ENCODE peak calls at places on chromosomes 7 and 10, in eight cellular contexts. E is spleen, Y is body of pancreas, S is K562, A is suprapubic skin, N is adrenal gland, I is breast epithelium, R is gastrocnemius medialis. L is an unnamed sample.

GRCh38 chr7:143372070-143372469 is 9.1 kb upstream of the ZYX start:
- DNase-seq in A (no peak), Y (peak; percentile 60), R (peak; percentile 57), E (peak; percentile 80), I (no peak), N (peak; percentile 51), S (no peak), L (no peak)

GRCh38 chr10:102650655-102651454 is 6.6 kb downstream of the TRIM8 start:
- DNase-seq in A (no peak), Y (no peak), N (no peak), I (no peak), S (no peak), R (no peak), E (peak; percentile 79), L (no peak)

GRCh38 chr7:20064181-20064970 is 152.8 kb downstream of the MACC1 start:
- DNase-seq in I (no peak), E (no peak), N (no peak), R (no peak), Y (no peak), S (no peak), A (no peak), L (no peak)

GRCh38 chr7:108296911-108297310 is 159.3 kb downstream of the NRCAM start:
- DNase-seq in I (no peak), Y (no peak), S (no peak), E (no peak), R (no peak), N (no peak), A (no peak), L (no peak)

GRCh38 chr7:99399597-99399996 is 8.8 kb downstream of the PDAP1 start:
- DNase-seq in E (no peak), N (no peak), I (no peak), S (no peak), R (no peak), Y (no peak), A (no peak), L (no peak)

GRCh38 chr7:87058739-87059524 is 522 bp downstream of the ELAPOR2 start:
- DNase-seq in A (peak; percentile 56), N (peak; percentile 19), R (no peak), I (peak; percentile 54), E (no peak), Y (peak; percentile 57), S (peak; percentile 20), L (peak; percentile 13)

GRCh38 chr7:146249272-146249671 is 132.7 kb downstream of the CNTNAP2 start:
- DNase-seq in S (no peak), N (no peak), R (no peak), Y (no peak), A (no peak), E (no peak), I (no peak), L (no peak)

GRCh38 chr10:66639351-66639750 is 286.5 kb upstream of the LRRTM3 start:
- DNase-seq in A (no peak), N (no peak), R (no peak), Y (no peak), S (no peak), I (no peak), E (no peak), L (no peak)

GRCh38 chr7:101218236-101219130 is 518 bp downstream of the ZNHIT1 start:
- DNase-seq in S (no peak), I (no peak), E (no peak), N (no peak), Y (no peak), R (no peak), A (no peak), L (no peak)

GRCh38 chr7:101220295-101220694 is 2.3 kb downstream of the ZNHIT1 start:
- DNase-seq in I (no peak), E (no peak), S (no peak), Y (no peak), A (no peak), R (no peak), N (no peak), L (no peak)

GRCh38 chr7:101216001-101216859 is 1.2 kb downstream of the PLOD3 start:
- DNase-seq in R (no peak), S (no peak), E (no peak), I (no peak), Y (no peak), A (no peak), N (no peak), L (no peak)

GRCh38 chr7:101216860-101217387 is 457 bp downstream of the PLOD3 start:
- DNase-seq in I (no peak), Y (no peak), R (no peak), S (no peak), A (no peak), N (no peak), E (peak; percentile 89), L (no peak)

DNA sequence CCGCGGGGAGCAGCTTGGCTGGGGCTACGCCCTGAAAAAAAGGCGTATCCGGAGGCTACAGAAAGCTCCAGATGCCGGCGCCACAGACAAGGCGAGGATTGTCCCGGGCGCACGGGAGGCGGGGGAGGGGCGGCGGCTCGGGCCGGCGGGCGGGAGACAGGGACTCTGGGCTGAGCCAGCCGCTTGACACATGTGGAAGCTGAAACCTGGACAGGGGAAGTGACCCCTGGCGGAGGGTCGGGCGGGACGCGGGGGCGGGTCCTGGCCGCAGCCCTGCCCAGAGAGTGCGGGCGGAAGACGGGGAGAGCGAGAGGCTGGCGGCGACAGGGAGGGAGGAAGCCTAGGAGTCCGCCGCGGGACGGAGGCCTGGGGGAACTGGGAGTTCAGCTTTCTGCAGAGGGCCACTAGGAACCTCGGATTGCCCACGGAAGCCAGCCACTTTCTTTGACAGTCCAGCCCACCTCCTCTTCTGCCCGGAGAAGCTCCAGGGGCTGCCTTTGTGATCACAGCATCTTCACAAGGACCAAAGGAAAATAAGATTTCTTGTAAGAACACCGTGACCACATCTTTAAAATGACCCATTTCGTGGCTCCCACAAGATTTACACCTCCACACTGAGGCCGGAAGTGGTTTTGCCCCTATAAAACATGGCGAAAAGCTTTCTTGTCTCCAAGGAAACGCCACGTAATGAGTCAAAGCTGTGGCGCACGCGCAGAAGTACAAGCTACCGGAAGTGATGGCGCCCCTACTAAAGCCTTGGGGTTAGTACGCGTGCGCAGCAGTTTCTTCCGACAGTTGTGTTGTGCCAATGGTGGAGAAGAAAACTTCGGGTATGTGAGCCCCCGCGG is at the start of the genes PLOD3 and ZNHIT1:
- DNase-seq in N (peak; percentile 98), A (peak; percentile 97), E (peak; percentile 96), R (peak; percentile 96), Y (peak; percentile 99), I (peak; percentile 97), S (peak; percentile 99), L (peak; percentile 97)
- TF ChIP-seq POLR2A in N (peak; percentile 52), A (no peak), E (no peak), R (no peak), Y (peak; percentile 70), I (no peak), S (peak; percentile 77), L (peak; percentile 20)

DNA sequence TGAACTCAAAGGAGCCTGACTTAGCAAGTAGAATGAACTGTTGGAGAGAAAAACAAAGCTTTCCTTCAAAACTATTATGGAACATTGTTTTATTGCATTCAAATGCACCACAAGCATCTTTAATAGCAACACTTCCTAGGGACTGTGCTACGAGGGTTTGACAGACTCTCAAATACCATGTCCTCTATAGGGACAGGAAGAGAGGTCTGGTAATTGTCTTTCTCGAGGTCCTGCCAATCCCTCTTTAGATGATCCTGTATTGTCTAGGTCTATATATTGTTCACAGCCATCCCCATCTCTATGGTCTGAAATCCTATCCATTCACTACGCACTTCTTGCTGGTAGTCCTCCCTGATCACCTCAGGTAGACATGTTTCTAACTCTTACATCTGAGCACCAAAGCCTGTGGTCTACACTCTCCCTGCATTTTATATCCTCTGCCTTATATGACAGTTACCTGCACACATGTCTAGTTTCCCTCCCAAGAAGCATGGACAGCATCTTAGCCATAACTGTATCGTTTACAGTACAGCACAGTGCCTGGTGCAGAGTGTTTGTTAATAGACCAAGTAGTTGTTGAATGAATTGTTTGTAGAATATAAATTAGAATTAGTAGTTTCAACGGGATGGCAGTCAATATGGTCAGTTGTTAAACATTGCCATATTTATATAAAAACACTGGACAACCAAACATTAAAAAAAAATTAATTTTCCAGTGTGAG is 21.7 kb upstream of the LRRC17 start:
- DNase-seq in N (no peak), Y (no peak), R (no peak), S (no peak), I (no peak), A (no peak), E (no peak), L (no peak)
- H3K27ac ChIP-seq in N (no peak overlapping the region), Y (no peak overlapping the region), R (no peak overlapping the region), S (peak overlapping the region; percentile 13), I (no peak overlapping the region), A (no peak overlapping the region), E (no peak overlapping the region), L (no peak overlapping the region)

GRCh38 chr10:88990528-88991160 is at the start of gene FAS:
- DNase-seq in Y (peak; percentile 78), I (peak; percentile 62), E (peak; percentile 94), A (peak; percentile 89), R (peak; percentile 54), N (peak; percentile 82), S (no peak), L (peak; percentile 67)

GRCh38 chr10:88989423-88989822 is 1.2 kb upstream of the FAS start:
- DNase-seq in Y (no peak), A (no peak), I (no peak), S (no peak), N (no peak), E (no peak), R (no peak), L (no peak)

GRCh38 chr10:88991161-88991899 is 732 bp downstream of the FAS start:
- DNase-seq in Y (peak; percentile 68), A (peak; percentile 87), I (peak; percentile 55), E (peak; percentile 92), N (peak; percentile 73), S (peak; percentile 13), R (peak; percentile 49), L (peak; percentile 65)

GRCh38 chr10:88991900-88992237 is 1.3 kb downstream of the FAS start:
- DNase-seq in E (no peak), S (no peak), A (no peak), I (no peak), R (no peak), N (no peak), Y (no peak), L (no peak)

GRCh38 chr10:88989824-88990527 is 622 bp upstream of the FAS start:
- DNase-seq in A (no peak), R (peak; percentile 43), E (no peak), S (no peak), Y (no peak), N (no peak), I (no peak), L (peak; percentile 66)
- TF ChIP-seq POLR2A in A (peak; percentile 23), R (peak; percentile 32), E (no peak), S (no peak), Y (no peak), N (no peak), I (peak; percentile 18), L (no peak)

DNA sequence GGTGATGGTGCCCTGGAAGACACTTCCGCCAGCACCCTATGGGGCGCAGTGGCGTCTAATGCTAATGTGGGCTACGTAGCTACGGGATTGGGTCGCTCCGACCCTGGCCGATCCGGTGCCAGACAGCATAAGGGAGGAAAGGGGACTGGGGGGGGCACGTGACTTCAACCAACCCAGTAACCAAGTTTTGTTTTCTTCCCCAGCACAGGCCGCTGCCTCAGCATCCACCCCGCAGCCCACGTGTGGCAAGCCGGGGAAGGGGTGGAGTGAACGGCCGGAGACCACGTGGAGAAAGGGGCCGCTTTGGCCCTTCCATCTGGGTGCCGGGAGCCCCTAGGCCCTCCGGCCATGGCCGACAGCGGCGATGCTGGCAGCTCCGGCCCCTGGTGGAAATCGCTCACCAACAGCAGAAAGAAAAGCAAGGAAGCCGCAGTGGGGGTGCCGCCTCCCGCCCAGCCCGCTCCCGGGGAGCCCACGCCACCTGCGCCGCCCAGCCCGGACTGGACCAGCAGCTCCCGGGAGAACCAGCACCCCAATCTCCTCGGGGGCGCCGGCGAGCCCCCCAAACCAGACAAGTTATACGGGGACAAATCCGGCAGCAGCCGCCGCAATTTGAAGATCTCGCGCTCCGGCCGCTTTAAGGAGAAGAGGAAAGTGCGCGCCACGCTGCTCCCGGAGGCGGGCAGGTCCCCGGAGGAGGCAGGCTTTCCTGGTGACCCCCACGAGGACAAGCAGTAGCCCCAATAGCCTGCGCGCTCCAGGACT is 2.5 kb downstream of the PRR15 start:
- DNase-seq in R (no peak), A (peak; percentile 60), E (peak; percentile 76), N (no peak), I (no peak), Y (peak; percentile 9), S (no peak), L (no peak)
- H3K27ac ChIP-seq in R (no peak overlapping the region), A (no peak overlapping the region), E (no peak overlapping the region), N (no peak overlapping the region), I (no peak overlapping the region), Y (no peak overlapping the region), S (no peak overlapping the region), L (no peak overlapping the region)

L was measured in prostate gland.